ENCODE peak calls at places on chromosome 14, in five cellular contexts. J is stimulated activated CD4-positive, alpha-beta T cell treated with anti-CD3 and anti-CD28 coated beads, Interleukin-12 subunit alpha, Interleukin-12 subunit beta, amount 100 ng/mL, for 4 hours; L is stimulated activated CD8-positive, alpha-beta memory T cell treated with anti-CD3 and anti-CD28 coated beads, Interleukin-4, amount 100 ng/mL, for 24 hours; Y is ELR; R is iPS DF 6.9. V is an unnamed sample.
A peak's percentile ranks its signal among the peaks of the same experiment; 100 is the strongest.

GRCh38 chr14:91947196-91948184 is at the start of gene FBLN5:
- DNase-seq in J (peak; percentile 49), Y (peak; percentile 55), L (peak; percentile 24), R (peak; percentile 18), V (peak; percentile 74)

GRCh38 chr14:41785696-41786095 is 179.0 kb downstream of the LRFN5 start:
- DNase-seq in R (no peak), L (no peak), J (no peak), Y (peak; percentile 20), V (no peak)

GRCh38 chr14:102344485-102344884 is 18.2 kb downstream of the CINP start:
- DNase-seq in R (no peak), L (no peak), Y (no peak), J (no peak), V (no peak)

GRCh38 chr14:48967419-48967818 is 618.8 kb downstream of the RPS29 start:
- DNase-seq in Y (no peak), J (no peak), R (no peak), L (no peak), V (no peak)

GRCh38 chr14:55123101-55123500 is 6.0 kb upstream of the LGALS3 start:
- DNase-seq in R (no peak), J (no peak), Y (peak; percentile 90), L (no peak), V (peak; percentile 84)

GRCh38 chr14:90447720-90448497 is 51.1 kb downstream of the CALM1 start:
- DNase-seq in Y (peak; percentile 9), R (no peak), L (no peak), J (no peak), V (no peak)

GRCh38 chr14:49770212-49770817 is 2.4 kb downstream of the KLHDC2 start:
- DNase-seq in R (no peak), L (no peak), J (no peak), Y (no peak), V (no peak)

GRCh38 chr14:56449670-56450213 is 129.9 kb upstream of the TMEM260 start:
- DNase-seq in L (no peak), J (no peak), R (no peak), Y (no peak), V (no peak)

GRCh38 chr14:102314242-102315011 is 5.1 kb upstream of the ZNF839 start:
- DNase-seq in J (peak; percentile 80), Y (peak; percentile 91), R (no peak), L (peak; percentile 66), V (peak; percentile 54)

GRCh38 chr14:64958201-64958600 is 13.9 kb downstream of the RAB15 start:
- DNase-seq in R (no peak), L (no peak), Y (no peak), J (no peak), V (no peak)

GRCh38 chr14:75476274-75476995 is 45.8 kb upstream of the BATF start:
- DNase-seq in Y (no peak), J (no peak), L (no peak), R (no peak), V (no peak)

GRCh38 chr14:93114713-93115068 is 1.0 kb downstream of the ITPK1 start:
- DNase-seq in J (peak; percentile 15), Y (no peak), R (no peak), L (no peak), V (no peak)

GRCh38 chr14:49408187-49408963 is 177.8 kb downstream of the RPS29 start:
- DNase-seq in J (no peak), R (no peak), Y (no peak), L (no peak), V (no peak)

GRCh38 chr14:33120341-33120740 is 181.7 kb downstream of the NPAS3 start:
- DNase-seq in L (no peak), R (no peak), J (no peak), Y (peak; percentile 90), V (no peak)

GRCh38 chr14:76829016-76829365 is 2.8 kb downstream of the LRRC74A start:
- DNase-seq in J (no peak), R (no peak), L (no peak), Y (no peak), V (no peak)

GRCh38 chr14:70622111-70622712 is 19.5 kb upstream of the TTC9 start:
- DNase-seq in J (peak; percentile 38), Y (peak; percentile 62), L (peak; percentile 17), R (peak; percentile 55), V (no peak)

GRCh38 chr14:76947078-76947837 is 81.2 kb downstream of the IRF2BPL start:
- DNase-seq in L (peak; percentile 68), Y (peak; percentile 89), J (peak; percentile 71), R (no peak), V (peak; percentile 61)

GRCh38 chr14:39417014-39417413 is 15.2 kb downstream of the FBXO33 start:
- DNase-seq in Y (peak; percentile 40), L (no peak), R (no peak), J (no peak), V (no peak)

GRCh38 chr14:100533647-100534485 is 53.4 kb downstream of the BEGAIN start:
- DNase-seq in Y (no peak), R (no peak), J (no peak), L (no peak), V (no peak)

GRCh38 chr14:89658977-89659670 is 242.1 kb upstream of the FOXN3 start:
- DNase-seq in L (no peak), Y (no peak), J (no peak), R (no peak), V (no peak)

V was measured in AG04450.